ENCODE peak calls at places on chromosomes 2 and 18, in nine cellular contexts. E, B, Q, Y, O, D, V, W and Z are unnamed samples.

GRCh38 chr2:69026026-69026425 is 13.0 kb downstream of the ANTXR1 start:
- DNase-seq in E (no peak), B (peak; percentile 60), Q (no peak), Y (no peak), O (peak; percentile 50), D (no peak), V (peak; percentile 79), W (peak; percentile 78), Z (no peak)

GRCh38 chr2:39107724-39108273 is 13.1 kb downstream of the SOS1 start:
- DNase-seq in E (no peak), B (no peak), Q (no peak), Y (no peak), O (no peak), D (no peak), V (no peak), W (no peak), Z (no peak)

GRCh38 chr2:98601532-98602132 is 6.7 kb downstream of the COA5 start:
- DNase-seq in E (no peak), B (no peak), Q (no peak), Y (no peak), O (peak; percentile 59), D (no peak), V (peak; percentile 72), W (peak; percentile 79), Z (no peak)

GRCh38 chr2:156779416-156780117 is 343.4 kb downstream of the GPD2 start:
- DNase-seq in E (no peak), B (no peak), Q (no peak), Y (no peak), O (no peak), D (no peak), V (no peak), W (no peak), Z (no peak)

GRCh38 chr2:105888625-105889024 is 143.9 kb downstream of the NCK2 start:
- DNase-seq in E (no peak), B (no peak), Q (no peak), Y (no peak), O (no peak), D (no peak), V (peak; percentile 58), W (peak; percentile 74), Z (no peak)

GRCh38 chr2:70645733-70646420 is 92.3 kb upstream of the TGFA start:
- DNase-seq in E (no peak), B (peak; percentile 13), Q (no peak), Y (no peak), O (no peak), D (no peak), V (peak; percentile 65), W (peak; percentile 64), Z (no peak)

GRCh38 chr2:207629553-207629952 is 4.4 kb upstream of the METTL21A start:
- DNase-seq in E (no peak), B (no peak), Q (no peak), Y (no peak), O (no peak), D (no peak), V (no peak), W (no peak), Z (no peak)

GRCh38 chr2:101630224-101630949 is 67.1 kb upstream of the MAP4K4 start:
- DNase-seq in E (no peak), B (peak; percentile 93), Q (no peak), Y (peak; percentile 90), O (no peak), D (no peak), V (no peak), W (peak; percentile 37), Z (no peak)

GRCh38 chr2:189661148-189661956 is at the start of gene ASNSD1:
- DNase-seq in E (peak; percentile 99), B (peak; percentile 99), Q (peak; percentile 100), Y (peak; percentile 99), O (peak; percentile 99), D (peak; percentile 99), V (peak; percentile 99), W (peak; percentile 99), Z (peak; percentile 98)

GRCh38 chr2:241769819-241770184 is 6.8 kb upstream of the GAL3ST2 start:
- DNase-seq in E (no peak), B (no peak), Q (no peak), Y (no peak), O (no peak), D (no peak), V (no peak), W (no peak), Z (no peak)

GRCh38 chr2:201978988-201979387 is 54.7 kb upstream of the FZD7 start:
- DNase-seq in E (no peak), B (no peak), Q (no peak), Y (no peak), O (no peak), D (no peak), V (no peak), W (no peak), Z (no peak)

GRCh38 chr2:53104263-53104662 is 663.3 kb upstream of the CHAC2 start:
- DNase-seq in E (no peak), B (peak; percentile 85), Q (peak; percentile 30), Y (no peak), O (peak; percentile 25), D (peak; percentile 63), V (peak; percentile 66), W (no peak), Z (no peak)

GRCh38 chr2:225402200-225402776 is 2.8 kb downstream of the NYAP2 start:
- DNase-seq in E (no peak), B (no peak), Q (no peak), Y (no peak), O (no peak), D (no peak), V (no peak), W (no peak), Z (no peak)

GRCh38 chr18:26458526-26459232 is 89.7 kb downstream of the KCTD1 start:
- DNase-seq in E (no peak), B (peak; percentile 86), Q (no peak), Y (no peak), O (no peak), D (no peak), V (no peak), W (no peak), Z (no peak)

DNA sequence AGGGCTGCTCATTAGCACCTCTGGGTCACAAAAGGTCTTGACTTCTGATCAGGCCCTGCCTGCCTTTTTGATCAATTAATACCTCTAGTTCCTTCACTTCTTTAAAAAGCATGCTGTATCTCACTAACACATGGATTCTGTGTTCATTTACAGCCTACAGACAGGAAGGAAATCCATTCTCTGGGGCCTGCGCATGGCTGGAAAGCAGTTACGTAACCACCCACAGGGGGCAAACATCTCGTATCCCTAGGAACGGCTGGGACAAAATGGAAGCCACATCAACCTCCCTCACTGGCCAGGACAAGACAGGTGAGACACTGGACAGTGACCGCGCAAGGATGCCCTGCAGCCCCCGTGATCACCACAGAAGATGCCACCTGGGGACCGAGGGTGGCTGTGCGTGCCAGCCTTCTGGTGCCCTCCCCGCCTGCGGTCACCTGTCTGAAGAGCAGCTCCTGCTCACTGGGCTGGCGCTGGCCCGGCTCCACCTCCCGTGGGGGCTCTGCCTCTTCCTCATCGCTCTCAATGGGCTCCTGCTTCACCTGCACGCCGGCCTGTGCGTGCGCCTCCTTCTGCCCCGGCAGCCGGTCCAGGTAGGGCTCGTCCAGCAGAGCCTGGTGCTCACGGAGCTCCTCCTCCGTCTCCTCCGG is 266.9 kb downstream of the TWIST2 start:
- DNase-seq in E (no peak), B (no peak), Q (no peak), Y (no peak), O (peak; percentile 6), D (no peak), V (peak; percentile 37), W (no peak), Z (no peak)
- H3K27me3 ChIP-seq in E (no peaks in the 10 kb centered on the region), B (no peaks in the 10 kb centered on the region), Q (no peaks in the 10 kb centered on the region), Y (no peaks in the 10 kb centered on the region), O (no peaks in the 10 kb centered on the region), D (no peaks in the 10 kb centered on the region), V (no peaks in the 10 kb centered on the region), W (no peaks in the 10 kb centered on the region), Z (no peaks in the 10 kb centered on the region)

DNA sequence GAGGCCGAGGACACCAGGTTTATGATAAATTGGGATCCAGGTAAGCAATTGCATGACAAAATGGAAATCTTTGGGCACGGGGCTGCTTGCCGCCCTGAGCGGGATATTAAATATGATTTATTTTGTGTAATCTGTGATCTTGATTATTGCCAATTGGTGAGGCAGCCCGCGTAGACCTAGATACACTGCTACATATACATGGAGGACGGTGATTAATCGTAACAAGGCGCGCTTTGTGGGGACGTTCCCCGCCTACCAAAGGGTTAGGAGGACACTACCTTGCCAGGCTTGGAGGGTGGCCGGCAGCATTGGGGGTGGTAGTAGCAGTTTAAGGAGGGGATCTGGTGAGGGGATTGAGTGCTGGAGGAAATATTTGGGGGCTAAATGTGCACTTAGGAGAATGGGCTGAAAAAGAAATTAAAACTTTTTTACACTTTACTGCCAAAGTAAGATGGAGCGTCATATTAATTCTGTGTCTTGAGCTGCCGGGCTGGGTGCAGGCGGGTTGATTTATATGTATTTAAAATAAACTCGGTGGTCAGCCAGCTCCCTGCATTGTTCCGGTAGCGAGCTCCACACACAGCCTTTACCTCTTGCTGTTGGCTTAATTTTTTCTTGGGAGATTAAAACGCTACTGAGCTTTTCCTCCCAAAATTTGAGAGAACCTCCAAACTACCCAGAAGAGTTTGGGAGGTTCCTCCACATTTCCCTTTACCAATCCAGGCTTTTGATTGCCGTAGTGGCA is 4.1 kb downstream of the HOXD3 start:
- DNase-seq in E (no peak), B (no peak), Q (no peak), Y (no peak), O (no peak), D (no peak), V (peak; percentile 29), W (peak; percentile 53), Z (no peak)
- H3K27me3 ChIP-seq in E (no peaks in the 10 kb centered on the region), B (peaks cover 91% of the 10 kb centered on the region), Q (peaks cover 96% of the 10 kb centered on the region), Y (peaks cover 10% of the 10 kb centered on the region), O (no peaks in the 10 kb centered on the region), D (no peaks in the 10 kb centered on the region), V (peaks cover 100% of the 10 kb centered on the region), W (peaks cover 100% of the 10 kb centered on the region), Z (no peaks in the 10 kb centered on the region)

DNA sequence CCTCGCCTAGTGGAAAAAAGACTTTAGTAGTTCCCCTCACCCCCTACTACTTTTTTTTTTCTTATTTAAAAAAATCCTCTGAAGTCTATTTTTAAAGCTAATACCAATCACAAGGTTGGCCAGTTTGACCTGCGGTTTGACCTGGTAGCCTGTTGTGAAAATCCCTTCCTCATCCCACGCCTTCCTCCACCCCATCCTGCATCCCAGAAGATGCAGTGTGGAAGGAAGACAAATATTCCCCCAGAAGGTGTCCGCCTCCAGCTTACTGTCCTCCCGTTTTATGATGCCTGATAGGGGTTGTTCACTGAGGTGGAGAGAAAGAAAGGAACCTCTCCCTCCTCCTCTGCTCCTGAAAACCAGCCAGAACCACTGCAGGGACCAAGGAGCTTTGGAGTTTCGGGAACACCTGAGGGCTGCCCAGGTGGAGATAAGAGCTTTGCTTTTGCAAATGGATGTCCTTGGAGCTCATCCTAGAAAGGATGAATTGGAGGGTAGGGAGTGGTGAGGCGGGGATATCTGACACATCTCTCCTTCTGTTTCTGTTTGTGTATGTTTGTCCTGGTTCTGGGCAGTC is 909 bp downstream of the ATP6V1C2 start:
- DNase-seq in E (no peak), B (no peak), Q (no peak), Y (no peak), O (no peak), D (no peak), V (no peak), W (peak; percentile 52), Z (no peak)
- H3K27me3 ChIP-seq in E (peaks cover 19% of the 10 kb centered on the region), B (peaks cover 30% of the 10 kb centered on the region), Q (peaks cover 52% of the 10 kb centered on the region), Y (peaks cover 3% of the 10 kb centered on the region), O (peaks cover 57% of the 10 kb centered on the region), D (peaks cover 47% of the 10 kb centered on the region), V (peaks cover 68% of the 10 kb centered on the region), W (peaks cover 93% of the 10 kb centered on the region), Z (no peaks in the 10 kb centered on the region)

DNA sequence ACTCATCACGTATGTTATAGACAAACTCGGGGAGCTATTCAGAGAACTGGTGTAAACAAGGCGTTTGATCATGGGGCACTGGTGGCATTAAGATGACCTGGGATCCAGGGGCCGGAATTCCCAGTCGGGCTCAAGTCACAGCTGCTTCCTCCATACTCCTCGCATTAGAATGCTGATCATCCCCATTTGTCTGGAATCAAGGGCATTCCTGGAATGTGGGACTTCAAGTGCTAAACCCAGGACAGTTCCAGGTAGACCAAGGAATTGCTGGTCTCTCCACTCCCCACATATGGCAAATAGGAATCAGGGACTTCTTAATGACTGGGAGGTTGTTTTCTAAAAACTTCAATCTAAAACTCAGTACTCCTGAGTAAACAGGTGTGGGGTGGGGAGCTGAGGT is 355.7 kb upstream of the RAB6C start:
- DNase-seq in E (no peak), B (no peak), Q (no peak), Y (no peak), O (no peak), D (no peak), V (peak; percentile 39), W (no peak), Z (no peak)
- H3K27me3 ChIP-seq in E (no peaks in the 10 kb centered on the region), B (no peaks in the 10 kb centered on the region), Q (no peaks in the 10 kb centered on the region), Y (no peaks in the 10 kb centered on the region), O (no peaks in the 10 kb centered on the region), D (no peaks in the 10 kb centered on the region), V (no peaks in the 10 kb centered on the region), W (peaks cover 37% of the 10 kb centered on the region), Z (no peaks in the 10 kb centered on the region)